ENCODE peak calls at places on chromosome X, in ten cellular contexts. I is heart left ventricle, R is uterus, Z is A549, U is tibial nerve, P is HepG2, M is sigmoid colon, Y is body of pancreas, C is HCT116, B is stomach. N is an unnamed sample. For H3K4me1, the result is how much of the 10 kb centered on the place peaks cover.

GRCh38 chrX:41733939-41734338 is 10.0 kb downstream of the GPR82 start:
- DNase-seq in I (no peak), B (no peak), C (no peak), U (no peak), P (no peak), Z (no peak), R (no peak), M (no peak), Y (no peak), N (no peak)

GRCh38 chrX:24672701-24673190 is 21.0 kb upstream of the POLA1 start:
- DNase-seq in Y (peak), C (no peak), U (no peak), M (no peak), Z (no peak), P (peak), R (no peak), I (no peak), B (no peak), N (no peak)

GRCh38 chrX:68083510-68083909 is 349.8 kb downstream of the OPHN1 start:
- DNase-seq in P (no peak), Z (no peak), B (no peak), U (no peak), M (no peak), I (no peak), R (no peak), C (no peak), Y (no peak), N (no peak)

GRCh38 chrX:137549846-137550534 is 15.9 kb upstream of the ZIC3 start:
- DNase-seq in M (no peak), U (no peak), C (no peak), P (no peak), I (no peak), B (no peak), Y (no peak), Z (no peak), R (no peak), N (no peak)

GRCh38 chrX:23756165-23756564 is 13.1 kb upstream of the ACOT9 start:
- DNase-seq in Y (peak), U (peak), B (peak), P (peak), R (peak), Z (peak), C (no peak), M (peak), I (peak), N (peak)

GRCh38 chrX:154490021-154490413 is 412 bp downstream of the SLC10A3 start:
- DNase-seq in Z (peak), C (no peak), R (peak), Y (peak), M (peak), I (no peak), P (no peak), B (no peak), U (no peak), N (no peak)

GRCh38 chrX:148649145-148649645 is 148.8 kb downstream of the AFF2 start:
- DNase-seq in C (no peak), Y (no peak), U (no peak), Z (no peak), R (no peak), M (no peak), P (no peak), I (no peak), B (no peak), N (no peak)

GRCh38 chrX:18353931-18354368 is 538 bp downstream of the SCML2 start:
- DNase-seq in I (no peak), C (no peak), B (no peak), Y (no peak), M (no peak), Z (peak), R (peak), U (no peak), P (peak), N (peak)

GRCh38 chrX:39854772-39855747 is 242.7 kb downstream of the BCOR start:
- DNase-seq in B (no peak), I (no peak), M (no peak), Y (no peak), U (no peak), R (no peak), C (no peak), Z (no peak), P (no peak), N (no peak)
- H3K4me3 ChIP-seq in B (no peak), I (no peak), M (no peak), Y (no peak), U (no peak), R (no peak), C (no peak), Z (no peak), P (no peak), N (no peak)

GRCh38 chrX:9357500-9358139 is 107.2 kb upstream of the TBL1X start:
- DNase-seq in P (no peak), M (no peak), I (no peak), R (no peak), B (no peak), U (no peak), Z (no peak), Y (no peak), C (no peak), N (peak)

GRCh38 chrX:9356846-9357245 is 108.0 kb upstream of the TBL1X start:
- DNase-seq in P (no peak), B (no peak), U (no peak), Z (no peak), Y (no peak), I (no peak), M (no peak), C (no peak), R (no peak), N (peak)

GRCh38 chrX:9354918-9355317 is 109.9 kb upstream of the TBL1X start:
- DNase-seq in M (no peak), U (no peak), I (no peak), B (no peak), Z (no peak), R (no peak), Y (no peak), C (no peak), P (no peak), N (peak)

GRCh38 chrX:9352683-9353430 is 112.0 kb upstream of the TBL1X start:
- DNase-seq in B (peak), Z (no peak), P (peak), C (no peak), M (no peak), I (no peak), Y (no peak), U (no peak), R (no peak), N (peak)

DNA sequence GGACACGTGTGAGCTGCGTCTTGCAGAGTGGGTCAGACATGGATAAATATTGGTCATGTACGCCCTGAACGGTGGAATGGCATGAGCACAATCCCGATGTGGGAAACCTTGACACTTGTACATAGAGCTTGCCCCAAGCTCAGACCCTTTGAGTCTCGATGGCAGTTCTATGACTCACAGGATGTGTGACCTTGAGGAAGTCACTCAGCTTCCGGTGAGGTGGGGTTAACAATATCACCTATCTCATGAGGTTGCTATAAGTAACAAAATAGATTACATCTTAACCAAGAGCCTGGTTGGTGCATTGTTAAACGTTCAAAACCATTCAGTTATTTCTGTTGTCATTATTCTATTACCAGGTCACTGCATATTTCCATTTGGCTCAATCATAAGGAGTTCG is 109.1 kb upstream of the TBL1X start:
- DNase-seq in C (no peak), I (no peak), U (no peak), Y (no peak), B (no peak), M (no peak), P (no peak), Z (no peak), R (no peak), N (peak)
- H3K4me1 ChIP-seq in C (under half), I (under half), U (under half), Y (under half), B (under half), M (under half), P (under half), Z (under half), R (under half), N (under half)

GRCh38 chrX:151537572-151537971 is 25.9 kb upstream of the PASD1 start:
- DNase-seq in I (no peak), Z (no peak), B (no peak), U (no peak), Y (no peak), R (no peak), M (no peak), P (peak), C (no peak), N (no peak)

GRCh38 chrX:151543706-151544105 is 19.8 kb upstream of the PASD1 start:
- DNase-seq in I (no peak), Z (no peak), U (no peak), B (no peak), M (no peak), P (peak), R (no peak), Y (no peak), C (no peak), N (no peak)

DNA sequence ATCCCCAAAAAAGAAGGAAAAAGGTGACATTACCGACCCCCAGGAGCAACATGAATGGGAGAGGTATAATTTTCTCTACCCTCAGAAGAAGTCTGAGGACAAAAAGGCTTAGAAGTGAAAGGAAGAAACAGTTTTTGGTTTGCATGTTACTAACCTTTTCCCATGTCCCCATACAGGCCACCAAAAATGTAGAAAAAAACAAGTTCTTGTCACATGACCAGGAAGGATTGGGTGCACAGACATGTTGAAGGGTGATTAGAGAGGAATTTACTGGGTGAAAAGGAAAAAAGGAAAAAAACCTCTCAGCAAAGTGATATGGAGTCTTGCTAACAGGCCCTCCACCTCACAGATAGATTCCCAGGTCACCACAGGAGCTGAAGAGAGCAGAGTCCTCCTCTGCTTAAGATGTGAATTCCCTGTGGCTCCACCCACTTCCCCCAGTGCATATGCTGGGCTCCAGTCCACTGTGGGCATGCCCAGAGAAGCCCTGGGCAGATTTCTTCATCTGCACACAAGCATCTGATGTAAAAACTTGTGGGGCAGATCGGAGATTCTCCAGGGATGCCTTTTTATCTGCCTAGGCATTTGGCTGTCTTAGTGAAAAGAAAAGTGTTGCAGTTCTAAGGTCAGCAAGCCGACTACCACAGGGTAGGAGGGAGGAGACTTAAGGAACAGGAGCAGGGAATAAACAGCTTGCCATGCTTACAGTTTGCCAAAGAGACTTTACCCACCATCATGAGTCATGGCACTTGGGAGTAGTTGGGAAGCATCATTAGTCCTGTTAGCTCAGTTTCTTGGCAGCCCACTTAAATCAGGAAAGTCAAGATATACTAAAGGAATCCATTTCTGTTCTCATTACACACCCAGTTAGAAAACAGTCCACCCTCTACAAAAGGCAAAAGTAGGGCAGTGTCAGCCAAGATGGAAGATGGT is 25.0 kb upstream of the PASD1 start:
- DNase-seq in Z (no peak), M (no peak), I (no peak), R (no peak), P (peak), U (no peak), B (no peak), Y (no peak), C (no peak), N (no peak)
- TF ChIP-seq POLR2A in Z (no peak), M (no peak), I (no peak), R (no peak), P (peak), U (no peak), B (no peak), Y (no peak), C (no peak), N (no peak)

DNA sequence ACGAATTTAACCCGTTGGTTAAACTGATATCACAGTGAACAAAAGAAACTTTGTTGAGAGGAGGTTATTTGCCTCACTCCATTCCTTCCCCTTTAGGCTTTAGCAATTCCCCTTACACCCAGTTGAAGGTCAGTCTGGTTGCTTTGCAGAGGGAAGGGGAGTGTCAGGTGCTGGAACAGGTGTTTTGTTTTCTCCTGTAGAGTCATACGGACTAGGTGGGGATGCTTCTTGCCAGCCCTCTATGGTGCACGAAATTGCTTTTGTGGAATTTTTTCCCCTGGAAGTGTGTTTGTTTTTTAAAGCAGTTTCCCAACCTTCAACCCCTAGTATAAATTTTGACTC is 33.1 kb downstream of the DLG3 start:
- DNase-seq in R (no peak), Z (no peak), P (peak), B (no peak), U (no peak), C (no peak), I (no peak), M (no peak), Y (no peak), N (no peak)
- H3K4me3 ChIP-seq in R (no peak), Z (peak), P (peak), B (no peak), U (no peak), C (no peak), I (no peak), M (no peak), Y (no peak), N (no peak)

GRCh38 chrX:2694868-2695267 is 3.8 kb downstream of the CD99 start:
- DNase-seq in M (no peak), U (no peak), B (no peak), Y (no peak), P (no peak), C (no peak), Z (no peak), I (no peak), R (no peak), N (no peak)
- H3K4me1 ChIP-seq in M (half or more), U (half or more), B (half or more), Y (half or more), P (under half), C (under half), Z (under half), I (half or more), R (under half), N (half or more)